ENCODE peak calls at places on chromosomes 5 and 9, in eight cellular contexts. J is fibroblast of lung, Q is H1, P is PC-9, Y is IMR-90, H is hepatocyte, B is HCT116, D is neural progenitor cell. A is an unnamed sample.

GRCh38 chr9:34675048-34675714 is 12.7 kb upstream of the CCL27 start:
- DNase-seq in J (peak), Q (peak), Y (peak), H (peak), D (peak), P (peak), B (peak), A (peak)

GRCh38 chr9:79574716-79575242 is 3.0 kb downstream of the TLE4 start:
- DNase-seq in P (no peak), Q (no peak), D (no peak), H (no peak), B (no peak), Y (peak), J (peak), A (no peak)

GRCh38 chr5:179167871-179168451 is 107.8 kb downstream of the ZNF354C start:
- DNase-seq in H (no peak), Q (peak), D (no peak), Y (no peak), P (no peak), B (no peak), J (no peak), A (no peak)

GRCh38 chr9:124411514-124412227 is 3.6 kb downstream of the PSMB7 start:
- DNase-seq in H (no peak), D (no peak), P (no peak), Y (peak), B (no peak), Q (no peak), J (peak), A (peak)

GRCh38 chr5:149578896-149579295 is 2.4 kb upstream of the ARHGEF37 start:
- DNase-seq in J (no peak), H (no peak), B (no peak), P (no peak), Y (no peak), Q (no peak), D (no peak), A (no peak)

GRCh38 chr5:87949665-87950640 is 318.7 kb downstream of the TMEM161B start:
- DNase-seq in H (no peak), Y (no peak), B (no peak), P (no peak), Q (no peak), D (no peak), J (no peak), A (no peak)

GRCh38 chr5:132438931-132439330 is 51.6 kb downstream of the IRF1 start:
- DNase-seq in Q (no peak), D (no peak), P (no peak), B (no peak), H (no peak), J (no peak), Y (no peak), A (no peak)

GRCh38 chr5:36613771-36614656 is 7.6 kb downstream of the SLC1A3 start:
- DNase-seq in J (no peak), D (no peak), H (no peak), Q (no peak), P (no peak), Y (no peak), B (no peak), A (no peak)

GRCh38 chr9:113882181-113882580 is 6.1 kb downstream of the ZNF618 start:
- DNase-seq in J (no peak), D (no peak), Y (no peak), H (no peak), Q (no peak), P (no peak), B (no peak), A (no peak)

GRCh38 chr9:33473216-33473615 is 508 bp downstream of the NOL6 start:
- DNase-seq in P (no peak), Y (no peak), H (no peak), Q (no peak), J (no peak), D (no peak), B (no peak), A (no peak)

GRCh38 chr9:127987103-127987614 is 6.4 kb upstream of the EEIG1 start:
- DNase-seq in P (peak), H (peak), D (no peak), Y (no peak), B (no peak), Q (no peak), J (no peak), A (peak)

GRCh38 chr9:692636-693459 is 148.6 kb upstream of the DMRT1 start:
- DNase-seq in Y (no peak), P (no peak), J (no peak), B (no peak), D (no peak), H (no peak), Q (no peak), A (no peak)
- H2AFZ ChIP-seq in Y (peak), P (no peak), J (peak), B (no peak), D (peak), H (peak), Q (no peak), A (peak)

DNA sequence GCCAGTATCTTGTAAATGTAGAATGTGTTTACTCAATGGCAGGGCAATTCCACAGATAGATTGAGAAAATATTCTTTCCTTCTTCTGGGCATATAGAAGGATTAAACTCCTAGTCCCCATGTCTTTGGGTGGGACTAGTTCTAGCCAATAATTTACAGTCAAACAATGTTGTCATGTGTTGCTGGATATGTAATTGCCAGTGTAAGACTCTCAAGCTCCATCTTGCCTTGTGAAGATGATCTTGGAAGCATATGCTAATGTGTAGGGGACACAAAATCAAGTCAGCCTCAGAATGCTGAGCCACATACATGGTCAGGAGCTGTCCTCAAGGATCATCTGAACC is 386.9 kb downstream of the CETN3 start:
- DNase-seq in Q (no peak), B (no peak), Y (no peak), J (no peak), D (no peak), H (no peak), P (no peak), A (no peak)
- H2AFZ ChIP-seq in Q (no peak), B (peak), Y (no peak), J (no peak), D (no peak), H (no peak), P (no peak), A (peak)

GRCh38 chr5:115169392-115170127 is at the start of gene TRIM36:
- DNase-seq in Q (peak), D (peak), H (peak), J (peak), P (peak), B (peak), Y (peak), A (peak)
- H2AFZ ChIP-seq in Q (peak), D (peak), H (peak), J (peak), P (peak), B (peak), Y (peak), A (peak)

GRCh38 chr5:100904259-100904822 is 1.3 kb upstream of the ST8SIA4 start:
- DNase-seq in H (peak), D (peak), J (no peak), P (no peak), Y (no peak), B (no peak), Q (no peak), A (no peak)

GRCh38 chr5:100903036-100903887 is at the start of gene ST8SIA4:
- DNase-seq in P (peak), B (no peak), Y (peak), D (peak), Q (peak), J (peak), H (peak), A (peak)

GRCh38 chr5:100900796-100901731 is 2.0 kb downstream of the ST8SIA4 start:
- DNase-seq in D (peak), Y (peak), H (peak), Q (peak), B (no peak), J (peak), P (peak), A (peak)

GRCh38 chr5:100901851-100902341 is 1.2 kb downstream of the ST8SIA4 start:
- DNase-seq in B (no peak), D (peak), Y (no peak), J (peak), H (peak), P (peak), Q (no peak), A (peak)

GRCh38 chr5:100902406-100903035 is 561 bp downstream of the ST8SIA4 start:
- DNase-seq in D (peak), H (peak), P (no peak), Y (no peak), Q (peak), J (peak), B (no peak), A (peak)
- H2AFZ ChIP-seq in D (peak), H (peak), P (peak), Y (peak), Q (peak), J (no peak), B (no peak), A (peak)

GRCh38 chr9:87280421-87280820 is 217.2 kb upstream of the DAPK1 start:
- DNase-seq in Y (peak), J (peak), Q (no peak), H (no peak), D (no peak), B (no peak), P (no peak), A (no peak)
- H2AFZ ChIP-seq in Y (no peak), J (no peak), Q (no peak), H (no peak), D (no peak), B (no peak), P (no peak), A (no peak)

GRCh38 chr5:143145388-143145787 is 258.1 kb downstream of the NR3C1 start:
- DNase-seq in D (no peak), Q (no peak), P (no peak), Y (no peak), J (no peak), B (no peak), H (no peak), A (no peak)
- H2AFZ ChIP-seq in D (no peak), Q (no peak), P (no peak), Y (no peak), J (peak), B (no peak), H (no peak), A (no peak)

A was measured in PC-3.